ENCODE peak calls at places on chromosomes 2 and 18, in four cellular contexts. J, Z, D and U are unnamed samples.

GRCh38 chr2:118047273-118047898 is 33.5 kb upstream of the CCDC93 start:
- DNase-seq in J (no peak), Z (no peak), D (no peak), U (no peak)

GRCh38 chr2:142286618-142287017 is 155.8 kb upstream of the LRP1B start:
- DNase-seq in J (peak), Z (no peak), D (peak), U (no peak)

GRCh38 chr2:54979645-54980044 is 70.6 kb downstream of the RTN4 start:
- DNase-seq in J (no peak), Z (no peak), D (no peak), U (no peak)

GRCh38 chr2:26712486-26713465 is 20.3 kb downstream of the KCNK3 start:
- DNase-seq in J (no peak), Z (no peak), D (no peak), U (no peak)

GRCh38 chr2:42951263-42951938 is 159.0 kb upstream of the HAAO start:
- DNase-seq in J (no peak), Z (no peak), D (no peak), U (no peak)

GRCh38 chr2:158443613-158444012 is 12.9 kb downstream of the CCDC148 start:
- DNase-seq in J (no peak), Z (no peak), D (no peak), U (no peak)

GRCh38 chr2:157777425-157777824 is 98.7 kb downstream of the ACVR1 start:
- DNase-seq in J (peak), Z (peak), D (peak), U (peak)

GRCh38 chr2:18814387-18814786 is 225.0 kb upstream of the NT5C1B start:
- DNase-seq in J (no peak), Z (no peak), D (no peak), U (no peak)

GRCh38 chr2:98378901-98379300 is 32.6 kb downstream of the CNGA3 start:
- DNase-seq in J (no peak), Z (no peak), D (no peak), U (no peak)

GRCh38 chr2:96204836-96205235 is 3.8 kb downstream of the STARD7 start:
- DNase-seq in J (no peak), Z (no peak), D (no peak), U (no peak)

GRCh38 chr18:11946756-11947155 is 34.6 kb upstream of the IMPA2 start:
- DNase-seq in J (no peak), Z (no peak), D (no peak), U (no peak)

GRCh38 chr2:16311521-16312440 is 353.9 kb downstream of the CYRIA start:
- DNase-seq in J (no peak), Z (no peak), D (no peak), U (no peak)

GRCh38 chr18:12321331-12321730 is 13.3 kb downstream of the TUBB6 start:
- DNase-seq in J (no peak), Z (no peak), D (no peak), U (no peak)

GRCh38 chr2:26336719-26337118 is 9.2 kb upstream of the SELENOI start:
- DNase-seq in J (no peak), Z (no peak), D (no peak), U (no peak)

GRCh38 chr2:239015769-239016675 is 168.1 kb downstream of the TWIST2 start:
- DNase-seq in J (no peak), Z (no peak), D (no peak), U (no peak)

GRCh38 chr2:219223831-219224610 is 5.3 kb upstream of the ABCB6 start:
- DNase-seq in J (no peak), Z (no peak), D (no peak), U (no peak)

GRCh38 chr2:236824836-236825235 is 255.2 kb downstream of the ACKR3 start:
- DNase-seq in J (no peak), Z (no peak), D (no peak), U (no peak)

GRCh38 chr2:241924069-241924908 is 54.8 kb downstream of the RTP5 start:
- DNase-seq in J (no peak), Z (no peak), D (no peak), U (no peak)

GRCh38 chr2:130729311-130730299 is 735 bp downstream of the GPR148 start:
- DNase-seq in J (no peak), Z (no peak), D (no peak), U (no peak)

GRCh38 chr2:234996467-234997270 is 44.9 kb downstream of the SH3BP4 start:
- DNase-seq in J (no peak), Z (no peak), D (peak), U (no peak)
- TF ChIP-seq TCF7L2 in J (no peak), Z (no peak), D (no peak), U (no peak)

DNA sequence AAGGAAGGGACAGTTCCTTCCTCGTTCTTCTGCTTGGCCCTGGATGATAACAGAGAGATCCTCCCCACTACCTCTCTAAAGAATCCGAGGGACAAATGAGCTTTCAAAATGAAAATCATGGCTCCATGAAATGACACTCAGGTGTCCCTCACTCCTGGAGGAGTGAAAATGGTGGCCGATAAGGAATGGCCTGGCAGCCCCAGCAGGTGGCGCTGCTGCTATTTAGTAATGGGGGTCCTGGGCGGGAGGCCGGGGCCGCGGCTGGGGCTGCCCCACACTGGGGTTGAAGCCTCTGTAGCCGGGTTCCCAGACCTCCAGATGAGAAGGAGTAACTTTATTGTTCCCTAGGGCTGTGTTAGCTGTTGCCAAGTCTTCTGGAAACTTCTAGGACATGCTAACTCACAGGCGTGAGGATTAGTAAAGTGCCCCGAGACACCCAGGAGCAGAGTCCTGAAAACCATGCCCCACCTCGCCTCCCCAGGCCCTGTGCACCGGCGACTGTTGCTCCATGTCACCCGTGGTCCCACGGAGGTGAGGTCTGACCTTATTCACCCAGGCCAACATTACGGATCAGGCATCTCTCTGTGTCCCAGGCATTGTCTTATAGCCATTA is 138.0 kb downstream of the CTIF start:
- DNase-seq in J (no peak), Z (peak), D (peak), U (no peak)
- TF ChIP-seq TCF7L2 in J (no peak), Z (no peak), D (no peak), U (no peak)

DNA sequence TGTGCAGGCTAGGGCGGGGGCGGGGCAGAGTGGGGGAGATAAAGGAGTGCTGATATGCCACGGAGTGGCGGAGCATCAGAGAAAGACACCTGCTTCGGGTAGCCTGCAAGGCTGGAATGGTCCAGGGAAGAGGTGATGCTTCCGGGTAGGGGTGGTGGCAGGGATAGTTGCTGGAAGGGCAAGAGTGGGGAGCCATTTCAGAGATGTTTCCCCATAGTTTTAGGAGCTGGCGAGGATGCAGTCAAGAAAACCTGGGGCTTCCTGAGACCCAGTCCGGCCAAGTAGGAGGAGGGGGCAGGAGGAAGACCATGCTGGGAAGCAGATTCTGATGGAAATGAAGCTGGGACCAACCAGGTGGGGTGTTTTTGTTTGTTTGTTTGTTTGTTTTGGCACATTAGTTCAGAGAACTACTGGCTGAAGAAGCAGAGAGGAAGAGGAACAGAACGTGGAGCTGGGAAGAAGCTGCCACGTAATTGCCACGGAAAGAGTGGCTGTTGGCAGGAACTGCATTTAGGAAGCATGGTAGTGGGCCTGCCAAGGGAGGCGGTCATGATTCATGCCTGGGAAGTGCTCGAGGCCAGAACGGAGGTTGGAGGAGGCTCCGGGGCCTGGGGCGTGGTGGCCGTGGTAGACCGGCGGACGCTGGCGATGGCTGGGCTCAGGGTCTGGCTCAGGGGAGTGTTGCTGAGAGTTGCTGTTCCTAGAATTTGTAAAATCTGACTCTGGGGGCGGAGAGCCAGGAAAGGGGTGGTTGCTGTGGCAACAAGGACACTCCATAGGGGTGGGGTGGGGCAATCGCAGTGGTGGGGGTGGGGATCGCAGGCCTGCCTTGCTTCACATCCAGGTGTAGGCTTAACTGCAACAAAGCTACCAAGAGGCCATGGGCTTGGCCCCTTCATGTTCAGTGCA is 8.6 kb upstream of the INPP5D start:
- DNase-seq in J (no peak), Z (peak), D (no peak), U (no peak)
- TF ChIP-seq TCF7L2 in J (no peak), Z (no peak), D (no peak), U (no peak)

GRCh38 chr2:12196495-12196894 is 450.1 kb downstream of the LPIN1 start:
- DNase-seq in J (no peak), Z (no peak), D (no peak), U (no peak)

GRCh38 chr2:12192762-12193161 is 446.3 kb downstream of the LPIN1 start:
- DNase-seq in J (no peak), Z (no peak), D (no peak), U (no peak)

GRCh38 chr2:12199661-12200258 is 453.3 kb downstream of the LPIN1 start:
- DNase-seq in J (no peak), Z (no peak), D (no peak), U (no peak)

GRCh38 chr2:12197133-12197532 is 450.7 kb downstream of the LPIN1 start:
- DNase-seq in J (no peak), Z (no peak), D (no peak), U (no peak)

DNA sequence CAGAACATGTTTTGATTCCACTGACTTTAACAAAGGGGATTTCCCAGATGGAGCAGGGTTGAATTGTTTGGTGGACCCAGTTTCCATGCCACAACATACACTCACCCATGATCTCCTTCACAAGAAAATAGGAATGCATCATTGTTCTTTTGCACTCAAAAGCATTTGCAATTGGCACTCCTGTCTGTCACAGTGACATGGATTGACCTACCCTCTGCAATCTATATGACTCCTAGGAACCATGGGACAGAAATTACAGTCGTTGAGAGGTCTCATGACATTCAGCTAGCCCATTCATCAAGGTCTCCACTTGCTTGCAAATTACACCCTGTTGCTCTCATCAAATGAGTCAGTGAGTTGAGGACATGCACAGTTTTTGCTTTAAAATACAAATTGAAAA is 448.5 kb downstream of the LPIN1 start:
- DNase-seq in J (no peak), Z (no peak), D (no peak), U (no peak)
- TF ChIP-seq TCF7L2 in J (no peak), Z (no peak), D (no peak), U (no peak)